ENCODE peak calls at places on chromosomes 11 and 22, in four cellular contexts. One of them, this sample, is unnamed.

GRCh38 chr22:26995222-26995621 is 337.8 kb downstream of the MIAT start:
- DNase-seq in left ventricle myocardium inferior: no peak
- DNase-seq in stomach: no peak
- DNase-seq in hepatocyte: peak; percentile 9
- DNase-seq in this sample: no peak

GRCh38 chr11:107457205-107457557 is 444 bp downstream of the CWF19L2 start:
- DNase-seq in hepatocyte: peak; percentile 17
- DNase-seq in left ventricle myocardium inferior: no peak
- DNase-seq in stomach: no peak
- DNase-seq in this sample: peak; percentile 8

GRCh38 chr11:8315463-8315862 is 51.8 kb upstream of the LMO1 start:
- DNase-seq in left ventricle myocardium inferior: no peak
- DNase-seq in stomach: no peak
- DNase-seq in hepatocyte: no peak
- DNase-seq in this sample: no peak

GRCh38 chr11:59574932-59575904 is 40.4 kb downstream of the OSBP start:
- DNase-seq in hepatocyte: no peak
- DNase-seq in left ventricle myocardium inferior: no peak
- DNase-seq in stomach: no peak
- DNase-seq in this sample: no peak

GRCh38 chr22:45424241-45424731 is 10.8 kb downstream of the RIBC2 start:
- DNase-seq in hepatocyte: no peak
- DNase-seq in left ventricle myocardium inferior: no peak
- DNase-seq in stomach: no peak
- DNase-seq in this sample: no peak

GRCh38 chr11:40285520-40285919 is 1173.9 kb downstream of the LRRC4C start:
- DNase-seq in stomach: no peak
- DNase-seq in hepatocyte: no peak
- DNase-seq in left ventricle myocardium inferior: no peak
- DNase-seq in this sample: no peak

GRCh38 chr11:106879029-106879428 is 139.2 kb downstream of the GUCY1A2 start:
- DNase-seq in left ventricle myocardium inferior: no peak
- DNase-seq in stomach: no peak
- DNase-seq in hepatocyte: no peak
- DNase-seq in this sample: no peak

GRCh38 chr22:26476705-26477340 is 6.8 kb downstream of the HPS4 start:
- DNase-seq in hepatocyte: no peak
- DNase-seq in stomach: no peak
- DNase-seq in left ventricle myocardium inferior: no peak
- DNase-seq in this sample: no peak

GRCh38 chr11:104001474-104001873 is 35.0 kb upstream of the DDI1 start:
- DNase-seq in hepatocyte: no peak
- DNase-seq in left ventricle myocardium inferior: no peak
- DNase-seq in stomach: no peak
- DNase-seq in this sample: no peak

GRCh38 chr11:66670816-66671215 is 6.9 kb downstream of the RBM4B start:
- DNase-seq in left ventricle myocardium inferior: no peak
- DNase-seq in hepatocyte: no peak
- DNase-seq in stomach: no peak
- DNase-seq in this sample: no peak

GRCh38 chr22:27959335-27960090 is 40.5 kb upstream of the PITPNB start:
- DNase-seq in left ventricle myocardium inferior: no peak
- DNase-seq in hepatocyte: no peak
- DNase-seq in stomach: no peak
- DNase-seq in this sample: no peak

GRCh38 chr11:8060801-8061554 is 20.0 kb upstream of the TUB start:
- DNase-seq in left ventricle myocardium inferior: no peak
- DNase-seq in stomach: peak; percentile 18
- DNase-seq in hepatocyte: no peak
- DNase-seq in this sample: no peak

GRCh38 chr11:20672575-20672974 is 3.2 kb downstream of the NELL1 start:
- DNase-seq in hepatocyte: no peak
- DNase-seq in left ventricle myocardium inferior: no peak
- DNase-seq in stomach: no peak
- DNase-seq in this sample: no peak

GRCh38 chr11:82995276-82995675 is 76.4 kb downstream of the RAB30 start:
- DNase-seq in left ventricle myocardium inferior: no peak
- DNase-seq in stomach: no peak
- DNase-seq in hepatocyte: no peak
- DNase-seq in this sample: no peak

GRCh38 chr22:30893434-30894370 is 74.9 kb downstream of the MORC2 start:
- DNase-seq in hepatocyte: peak; percentile 2
- DNase-seq in left ventricle myocardium inferior: no peak
- DNase-seq in stomach: peak; percentile 18
- DNase-seq in this sample: no peak

GRCh38 chr11:102451041-102451692 is 1.4 kb downstream of the TMEM123 start:
- DNase-seq in hepatocyte: no peak
- DNase-seq in left ventricle myocardium inferior: no peak
- DNase-seq in stomach: no peak
- DNase-seq in this sample: no peak

GRCh38 chr11:73334244-73335203 is 26.4 kb downstream of the ARHGEF17 start:
- DNase-seq in left ventricle myocardium inferior: peak; percentile 87
- DNase-seq in hepatocyte: peak; percentile 80
- DNase-seq in stomach: peak; percentile 65
- DNase-seq in this sample: peak; percentile 96

GRCh38 chr22:35835267-35835997 is 117.8 kb downstream of the APOL5 start:
- DNase-seq in hepatocyte: no peak
- DNase-seq in left ventricle myocardium inferior: no peak
- DNase-seq in stomach: no peak
- DNase-seq in this sample: no peak

GRCh38 chr11:122517403-122518379 is 137.8 kb upstream of the UBASH3B start:
- DNase-seq in stomach: no peak
- DNase-seq in left ventricle myocardium inferior: no peak
- DNase-seq in hepatocyte: no peak
- DNase-seq in this sample: peak; percentile 65

GRCh38 chr11:71452354-71453020 is 516 bp upstream of the NADSYN1 start:
- DNase-seq in stomach: peak; percentile 63
- DNase-seq in hepatocyte: peak; percentile 57
- DNase-seq in left ventricle myocardium inferior: peak; percentile 42
- DNase-seq in this sample: no peak

GRCh38 chr11:14973621-14974020 is 1.5 kb upstream of the CALCA start:
- DNase-seq in left ventricle myocardium inferior: no peak
- DNase-seq in stomach: no peak
- DNase-seq in hepatocyte: peak; percentile 44
- DNase-seq in this sample: no peak

GRCh38 chr11:14854057-14854456 is 38.0 kb downstream of the CYP2R1 start:
- DNase-seq in left ventricle myocardium inferior: no peak
- DNase-seq in stomach: no peak
- DNase-seq in hepatocyte: no peak
- DNase-seq in this sample: no peak

GRCh38 chr11:266676-267439 is 11.3 kb upstream of the NLRP6 start:
- DNase-seq in left ventricle myocardium inferior: no peak
- DNase-seq in stomach: no peak
- DNase-seq in hepatocyte: no peak
- DNase-seq in this sample: no peak

GRCh38 chr11:119025978-119026766 is 4.5 kb downstream of the SLC37A4 start:
- DNase-seq in left ventricle myocardium inferior: no peak
- DNase-seq in stomach: no peak
- DNase-seq in hepatocyte: peak; percentile 24
- DNase-seq in this sample: no peak

GRCh38 chr11:77501748-77502147 is 27.9 kb upstream of the PAK1 start:
- DNase-seq in left ventricle myocardium inferior: no peak
- DNase-seq in stomach: no peak
- DNase-seq in hepatocyte: no peak
- DNase-seq in this sample: no peak

GRCh38 chr11:12841946-12842630 is 167.0 kb upstream of the RASSF10 start:
- DNase-seq in hepatocyte: peak; percentile 70
- DNase-seq in left ventricle myocardium inferior: no peak
- DNase-seq in stomach: no peak
- DNase-seq in this sample: peak; percentile 55

GRCh38 chr11:64007629-64008282 is 21.5 kb downstream of the OTUB1 start:
- DNase-seq in left ventricle myocardium inferior: peak; percentile 84
- DNase-seq in stomach: peak; percentile 91
- DNase-seq in hepatocyte: peak; percentile 85
- DNase-seq in this sample: no peak

GRCh38 chr11:44595964-44596381 is 30.5 kb downstream of the CD82 start:
- DNase-seq in left ventricle myocardium inferior: peak; percentile 79
- DNase-seq in hepatocyte: no peak
- DNase-seq in stomach: peak; percentile 71
- DNase-seq in this sample: peak; percentile 93

GRCh38 chr11:86869966-86870570 is 69.7 kb downstream of the PRSS23 start:
- DNase-seq in stomach: peak; percentile 50
- DNase-seq in left ventricle myocardium inferior: peak; percentile 49
- DNase-seq in hepatocyte: peak; percentile 81
- DNase-seq in this sample: peak; percentile 48

GRCh38 chr11:107840120-107840479 is 18.5 kb downstream of the SLC35F2 start:
- DNase-seq in hepatocyte: no peak
- DNase-seq in left ventricle myocardium inferior: no peak
- DNase-seq in stomach: no peak
- DNase-seq in this sample: peak; percentile 76

DNA sequence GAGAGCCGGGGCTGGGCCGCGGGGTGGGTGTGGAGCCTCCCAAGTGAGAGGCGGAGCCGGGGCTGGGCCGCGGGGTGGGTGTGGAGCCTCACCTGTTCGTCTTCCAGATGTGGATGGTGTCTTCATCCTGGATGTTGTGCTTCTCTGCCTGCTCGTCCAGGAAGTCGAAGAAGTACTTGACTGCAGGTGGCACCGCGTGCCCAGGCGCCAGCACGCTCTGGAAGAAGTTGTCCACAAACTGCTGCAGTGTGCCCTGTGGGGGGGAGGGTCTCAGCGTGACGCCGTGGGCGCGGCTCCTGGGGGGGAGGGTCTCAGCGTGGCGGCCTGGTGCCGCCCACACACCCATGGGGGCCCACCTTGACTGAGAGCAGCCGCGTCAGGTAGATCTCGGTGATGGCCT is 7.6 kb upstream of the MAPK11 start:
- DNase-seq in hepatocyte: no peak
- DNase-seq in stomach: no peak
- DNase-seq in left ventricle myocardium inferior: no peak
- DNase-seq in this sample: no peak
- H3K36me3 ChIP-seq in hepatocyte: no peaks in the 10 kb centered on the region
- H3K36me3 ChIP-seq in stomach: peaks cover 86% of the 10 kb centered on the region
- H3K36me3 ChIP-seq in left ventricle myocardium inferior: peaks cover 78% of the 10 kb centered on the region
- H3K36me3 ChIP-seq in this sample: peaks cover 55% of the 10 kb centered on the region

GRCh38 chr11:96278039-96278897 is 64.7 kb downstream of the MAML2 start:
- DNase-seq in left ventricle myocardium inferior: no peak
- DNase-seq in stomach: no peak
- DNase-seq in hepatocyte: peak; percentile 51
- DNase-seq in this sample: no peak

GRCh38 chr11:96279018-96279417 is 64.0 kb downstream of the MAML2 start:
- DNase-seq in left ventricle myocardium inferior: no peak
- DNase-seq in stomach: no peak
- DNase-seq in hepatocyte: no peak
- DNase-seq in this sample: no peak

GRCh38 chr11:96275807-96276594 is 67.0 kb downstream of the MAML2 start:
- DNase-seq in hepatocyte: peak; percentile 24
- DNase-seq in stomach: no peak
- DNase-seq in left ventricle myocardium inferior: no peak
- DNase-seq in this sample: no peak

GRCh38 chr11:96276836-96277235 is 66.2 kb downstream of the MAML2 start:
- DNase-seq in hepatocyte: peak; percentile 33
- DNase-seq in stomach: no peak
- DNase-seq in left ventricle myocardium inferior: no peak
- DNase-seq in this sample: no peak

GRCh38 chr11:96277696-96278038 is 65.3 kb downstream of the MAML2 start:
- DNase-seq in stomach: no peak
- DNase-seq in hepatocyte: no peak
- DNase-seq in left ventricle myocardium inferior: no peak
- DNase-seq in this sample: no peak
- H3K4me3 ChIP-seq in stomach: no peak overlapping the region
- H3K4me3 ChIP-seq in hepatocyte: no peak overlapping the region
- H3K4me3 ChIP-seq in left ventricle myocardium inferior: no peak overlapping the region
- H3K4me3 ChIP-seq in this sample: no peak overlapping the region

GRCh38 chr11:128686745-128687177 is 7.1 kb upstream of the FLI1 start:
- DNase-seq in stomach: peak; percentile 52
- DNase-seq in left ventricle myocardium inferior: peak; percentile 55
- DNase-seq in hepatocyte: peak; percentile 68
- DNase-seq in this sample: peak; percentile 25

GRCh38 chr11:128686045-128686741 is 7.7 kb upstream of the FLI1 start:
- DNase-seq in left ventricle myocardium inferior: no peak
- DNase-seq in hepatocyte: no peak
- DNase-seq in stomach: no peak
- DNase-seq in this sample: no peak

GRCh38 chr11:128687321-128687720 is 6.6 kb upstream of the FLI1 start:
- DNase-seq in stomach: no peak
- DNase-seq in hepatocyte: no peak
- DNase-seq in left ventricle myocardium inferior: no peak
- DNase-seq in this sample: no peak

GRCh38 chr11:128685383-128686044 is 8.4 kb upstream of the FLI1 start:
- DNase-seq in left ventricle myocardium inferior: no peak
- DNase-seq in hepatocyte: no peak
- DNase-seq in stomach: no peak
- DNase-seq in this sample: no peak

DNA sequence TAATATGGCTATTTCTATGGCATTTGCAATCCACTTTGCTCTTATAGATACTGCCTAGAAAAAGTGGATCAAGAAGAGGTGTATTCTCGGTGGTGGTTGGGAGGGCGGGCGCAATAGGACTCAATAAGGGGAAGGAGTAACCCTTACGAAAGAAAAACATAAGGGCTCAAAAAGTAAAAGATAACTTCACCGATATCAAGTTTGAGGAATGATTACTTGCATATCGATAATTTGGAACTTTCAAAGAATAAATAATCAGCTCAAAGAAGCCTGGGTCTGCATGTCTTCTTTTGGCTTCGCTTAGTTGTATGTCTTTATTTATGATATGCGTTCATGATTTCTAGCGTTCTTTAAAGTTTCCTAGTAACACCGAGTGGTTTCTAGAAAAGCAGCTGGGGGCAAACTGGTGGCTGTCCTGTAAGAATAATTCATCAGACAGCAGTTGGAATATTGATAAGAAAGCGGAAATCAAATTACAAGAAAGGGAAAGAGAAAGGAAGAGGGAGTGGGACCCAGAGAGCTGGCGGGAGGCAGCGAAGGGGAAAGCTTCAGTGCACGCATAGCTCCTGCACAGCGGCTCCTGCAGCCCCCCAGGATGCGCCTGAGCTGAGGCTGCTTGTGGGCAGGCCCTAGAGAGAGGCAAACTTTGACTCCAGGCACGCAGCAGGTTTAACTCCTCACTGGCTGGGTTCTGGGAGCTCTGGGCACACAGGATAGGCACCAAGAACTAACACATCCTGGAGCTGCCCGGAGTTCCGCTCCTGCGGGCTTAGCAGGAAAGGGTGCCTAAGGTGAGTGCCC is 9.1 kb upstream of the FLI1 start:
- DNase-seq in hepatocyte: no peak
- DNase-seq in stomach: no peak
- DNase-seq in left ventricle myocardium inferior: no peak
- DNase-seq in this sample: no peak
- H3K27me3 ChIP-seq in hepatocyte: peaks cover 99% of the 10 kb centered on the region
- H3K27me3 ChIP-seq in stomach: peaks cover 60% of the 10 kb centered on the region
- H3K27me3 ChIP-seq in left ventricle myocardium inferior: peaks cover 74% of the 10 kb centered on the region
- H3K27me3 ChIP-seq in this sample: peaks cover 12% of the 10 kb centered on the region

GRCh38 chr11:69308936-69309799 is 15.2 kb downstream of the MYEOV start:
- DNase-seq in left ventricle myocardium inferior: no peak
- DNase-seq in stomach: no peak
- DNase-seq in hepatocyte: no peak
- DNase-seq in this sample: no peak
- H3K36me3 ChIP-seq in left ventricle myocardium inferior: no peaks in the 10 kb centered on the region
- H3K36me3 ChIP-seq in stomach: no peaks in the 10 kb centered on the region
- H3K36me3 ChIP-seq in hepatocyte: no peaks in the 10 kb centered on the region
- H3K36me3 ChIP-seq in this sample: no peaks in the 10 kb centered on the region

GRCh38 chr22:38125731-38126344 is 15.4 kb upstream of the BAIAP2L2 start:
- DNase-seq in stomach: no peak
- DNase-seq in left ventricle myocardium inferior: no peak
- DNase-seq in hepatocyte: no peak
- DNase-seq in this sample: no peak
- H3K4me3 ChIP-seq in stomach: no peak overlapping the region
- H3K4me3 ChIP-seq in left ventricle myocardium inferior: no peak overlapping the region
- H3K4me3 ChIP-seq in hepatocyte: no peak overlapping the region
- H3K4me3 ChIP-seq in this sample: no peak overlapping the region

GRCh38 chr11:113474362-113475159 is 637 bp downstream of the DRD2 start:
- DNase-seq in stomach: peak; percentile 74
- DNase-seq in hepatocyte: peak; percentile 92
- DNase-seq in left ventricle myocardium inferior: peak; percentile 69
- DNase-seq in this sample: peak; percentile 69
- H3K27me3 ChIP-seq in stomach: peaks cover 54% of the 10 kb centered on the region
- H3K27me3 ChIP-seq in hepatocyte: peaks cover 63% of the 10 kb centered on the region
- H3K27me3 ChIP-seq in left ventricle myocardium inferior: peaks cover 98% of the 10 kb centered on the region
- H3K27me3 ChIP-seq in this sample: peaks cover 45% of the 10 kb centered on the region

This sample was measured in MG63.